ENCODE peak calls at places on chromosomes 7 and 10, in six cellular contexts. F is left lung; S is PC-3; W is RPMI8226; Y is activated T-cell treated with anti-CD3 and anti-CD28 coated beads, Interleukin-2, amount 50 U/mL, for 48 hours; Q is AG04450. Z is an unnamed sample.
A peak's percentile ranks its signal among the peaks of the same experiment; 100 is the strongest.

GRCh38 chr10:96512524-96512991 is 1.2 kb downstream of the TLL2 start:
- DNase-seq in F (no peak), S (no peak), W (no peak), Y (peak; percentile 32), Q (no peak), Z (no peak)

GRCh38 chr10:88879754-88880286 is at the start of gene STAMBPL1:
- DNase-seq in F (peak; percentile 66), S (peak; percentile 27), W (peak; percentile 70), Y (peak; percentile 84), Q (no peak), Z (no peak)

GRCh38 chr7:33841658-33842057 is 63.7 kb upstream of the BMPER start:
- DNase-seq in F (no peak), S (peak; percentile 56), W (no peak), Y (no peak), Q (no peak), Z (no peak)

GRCh38 chr10:28781296-28781695 is 104.0 kb downstream of the BAMBI start:
- DNase-seq in F (no peak), S (no peak), W (no peak), Y (no peak), Q (no peak), Z (no peak)

GRCh38 chr10:42875792-42876191 is 93.2 kb downstream of the BMS1 start:
- DNase-seq in F (no peak), S (peak; percentile 47), W (no peak), Y (no peak), Q (no peak), Z (no peak)

GRCh38 chr10:119203006-119203405 is 4.4 kb upstream of the GRK5 start:
- DNase-seq in F (no peak), S (peak; percentile 64), W (no peak), Y (no peak), Q (no peak), Z (peak; percentile 80)

GRCh38 chr7:140439359-140439758 is 35.5 kb downstream of the RAB19 start:
- DNase-seq in F (no peak), S (no peak), W (no peak), Y (no peak), Q (no peak), Z (no peak)

GRCh38 chr10:34024708-34025425 is 690.4 kb upstream of the NRP1 start:
- DNase-seq in F (no peak), S (peak; percentile 70), W (no peak), Y (no peak), Q (no peak), Z (peak; percentile 58)

GRCh38 chr7:36010656-36011587 is 142.1 kb upstream of the EEPD1 start:
- DNase-seq in F (no peak), S (no peak), W (no peak), Y (no peak), Q (no peak), Z (no peak)

GRCh38 chr10:11838298-11838852 is 15.2 kb downstream of the PROSER2 start:
- DNase-seq in F (no peak), S (no peak), W (no peak), Y (no peak), Q (no peak), Z (no peak)

GRCh38 chr7:48078470-48078869 is 10.6 kb upstream of the UPP1 start:
- DNase-seq in F (no peak), S (no peak), W (peak; percentile 7), Y (no peak), Q (no peak), Z (no peak)